ENCODE peak calls at places on chromosomes 3 and 15, in six cellular contexts. A is esophagus squamous epithelium, J is gastrocnemius medialis, X is IMR-90, Q is spleen, S is thyroid gland. Z is an unnamed sample. For H3K4me1, the result is how much of the 10 kb centered on the place peaks cover.

GRCh38 chr3:77345009-77345408 is 305.1 kb downstream of the ROBO2 start:
- DNase-seq in A (no peak), J (no peak), X (no peak), Q (no peak), S (no peak), Z (no peak)

GRCh38 chr3:79872483-79872882 is 104.7 kb upstream of the ROBO1 start:
- DNase-seq in A (no peak), J (no peak), X (peak), Q (no peak), S (no peak), Z (no peak)

GRCh38 chr3:67655364-67656121 is 1.1 kb upstream of the SUCLG2 start:
- DNase-seq in A (no peak), J (no peak), X (no peak), Q (peak), S (peak), Z (peak)

GRCh38 chr15:35928847-35929246 is 382.9 kb upstream of the DPH6 start:
- DNase-seq in A (no peak), J (no peak), X (no peak), Q (no peak), S (no peak), Z (no peak)

GRCh38 chr3:43455233-43455632 is 166.6 kb downstream of the ANO10 start:
- DNase-seq in A (no peak), J (no peak), X (peak), Q (no peak), S (peak), Z (no peak)

GRCh38 chr3:117836296-117836695 is 1126.7 kb downstream of the TUSC7 start:
- DNase-seq in A (no peak), J (no peak), X (peak), Q (no peak), S (no peak), Z (no peak)

GRCh38 chr3:123374016-123374415 is 74.9 kb downstream of the ADCY5 start:
- DNase-seq in A (no peak), J (no peak), X (no peak), Q (peak), S (no peak), Z (no peak)

GRCh38 chr3:180306691-180307090 is 270.0 kb upstream of the PEX5L start:
- DNase-seq in A (no peak), J (no peak), X (peak), Q (no peak), S (no peak), Z (no peak)

GRCh38 chr3:185976100-185976499 is 38.3 kb upstream of the TRA2B start:
- DNase-seq in A (no peak), J (no peak), X (no peak), Q (no peak), S (no peak), Z (no peak)

GRCh38 chr3:55006277-55006676 is 78.4 kb upstream of the LRTM1 start:
- DNase-seq in A (no peak), J (no peak), X (peak), Q (no peak), S (no peak), Z (no peak)

GRCh38 chr3:7340795-7341194 is 479.9 kb downstream of the GRM7 start:
- DNase-seq in A (no peak), J (no peak), X (no peak), Q (no peak), S (no peak), Z (no peak)

GRCh38 chr3:161028485-161029018 is 76.6 kb downstream of the B3GALNT1 start:
- DNase-seq in A (no peak), J (no peak), X (no peak), Q (no peak), S (no peak), Z (no peak)

GRCh38 chr3:39273119-39273518 is 6.7 kb downstream of the CX3CR1 start:
- DNase-seq in A (no peak), J (no peak), X (no peak), Q (no peak), S (no peak), Z (no peak)

GRCh38 chr15:81293728-81294500 is 30.0 kb downstream of the STARD5 start:
- DNase-seq in A (no peak), J (no peak), X (no peak), Q (peak), S (no peak), Z (no peak)

GRCh38 chr3:4994823-4995499 is 15.7 kb downstream of the BHLHE40 start:
- DNase-seq in A (no peak), J (peak), X (peak), Q (no peak), S (peak), Z (peak)

GRCh38 chr3:116739678-116740077 is 30.1 kb downstream of the TUSC7 start:
- DNase-seq in A (no peak), J (no peak), X (no peak), Q (no peak), S (no peak), Z (no peak)

DNA sequence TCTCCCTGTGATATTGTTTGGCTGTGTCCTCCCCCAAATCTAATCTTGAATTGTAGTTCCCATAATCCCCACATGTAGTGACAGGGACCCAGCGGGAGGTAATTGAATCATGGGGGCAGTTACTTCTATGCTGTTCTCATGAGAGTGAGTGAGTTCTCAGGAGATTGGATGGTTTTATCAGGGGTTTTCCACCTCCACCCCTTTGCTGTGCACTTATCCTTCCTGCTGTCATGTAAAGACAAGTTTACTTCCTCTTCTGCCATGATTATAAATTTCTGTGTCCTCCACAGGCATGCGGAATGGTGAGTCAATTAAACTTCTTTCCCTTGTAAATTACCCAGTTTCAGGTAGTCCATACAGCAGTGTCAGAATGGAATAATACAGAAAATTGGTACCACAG is 24.7 kb downstream of the TUSC7 start:
- DNase-seq in A (no peak), J (no peak), X (no peak), Q (no peak), S (no peak), Z (no peak)
- H3K4me1 ChIP-seq in A (under half), J (under half), X (under half), Q (under half), S (under half), Z (under half)

GRCh38 chr3:139285691-139286090 is 58.1 kb upstream of the MRPS22 start:
- DNase-seq in A (no peak), J (no peak), X (no peak), Q (no peak), S (no peak), Z (no peak)
- TF ChIP-seq POLR2A in A (no peak), J (no peak), X (no peak), Q (no peak), S (no peak), Z (no peak)

GRCh38 chr3:120285508-120285841 is 453 bp upstream of the GPR156 start:
- DNase-seq in A (no peak), J (no peak), X (no peak), Q (no peak), S (no peak), Z (no peak)
- H3K4me3 ChIP-seq in A (peak), J (peak), X (peak), Q (peak), S (peak), Z (peak)

DNA sequence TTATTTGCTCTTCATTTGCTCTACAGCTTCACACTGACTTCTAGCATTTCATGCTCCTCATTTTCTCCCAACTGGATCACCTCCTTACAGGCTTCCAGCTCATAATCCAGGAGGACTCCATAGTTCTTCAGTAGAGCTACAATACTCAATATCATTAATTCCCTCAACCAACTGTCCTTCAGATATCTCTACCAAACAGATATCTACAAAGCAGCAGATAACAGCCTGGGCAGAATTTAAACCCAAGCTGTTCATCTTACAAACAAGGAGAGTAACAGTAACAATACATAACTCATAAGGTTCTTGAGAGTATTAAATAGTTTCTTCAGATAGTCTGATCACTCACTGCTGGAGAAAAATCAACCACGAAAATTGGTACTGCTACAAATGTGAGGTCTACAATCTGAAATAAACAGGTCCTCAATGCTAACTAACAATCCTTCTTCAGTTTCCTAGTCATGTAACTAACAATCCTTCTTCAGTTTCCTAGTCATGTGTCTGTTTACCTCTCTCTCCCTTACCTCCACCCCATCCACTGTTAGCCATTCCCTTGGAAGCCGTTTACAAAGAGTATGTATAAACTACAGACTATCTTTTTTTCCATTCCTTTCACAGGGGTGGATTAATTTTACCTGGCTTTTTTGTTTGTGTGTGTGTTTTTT is 5.0 kb downstream of the PEAK1 start:
- DNase-seq in A (no peak), J (no peak), X (no peak), Q (no peak), S (no peak), Z (no peak)
- H3K4me1 ChIP-seq in A (under half), J (under half), X (under half), Q (half or more), S (under half), Z (under half)

GRCh38 chr3:10319251-10319650 is 1.7 kb downstream of the SEC13 start:
- DNase-seq in A (no peak), J (no peak), X (no peak), Q (no peak), S (no peak), Z (no peak)
- TF ChIP-seq POLR2A in A (no peak), J (no peak), X (no peak), Q (no peak), S (no peak), Z (no peak)

DNA sequence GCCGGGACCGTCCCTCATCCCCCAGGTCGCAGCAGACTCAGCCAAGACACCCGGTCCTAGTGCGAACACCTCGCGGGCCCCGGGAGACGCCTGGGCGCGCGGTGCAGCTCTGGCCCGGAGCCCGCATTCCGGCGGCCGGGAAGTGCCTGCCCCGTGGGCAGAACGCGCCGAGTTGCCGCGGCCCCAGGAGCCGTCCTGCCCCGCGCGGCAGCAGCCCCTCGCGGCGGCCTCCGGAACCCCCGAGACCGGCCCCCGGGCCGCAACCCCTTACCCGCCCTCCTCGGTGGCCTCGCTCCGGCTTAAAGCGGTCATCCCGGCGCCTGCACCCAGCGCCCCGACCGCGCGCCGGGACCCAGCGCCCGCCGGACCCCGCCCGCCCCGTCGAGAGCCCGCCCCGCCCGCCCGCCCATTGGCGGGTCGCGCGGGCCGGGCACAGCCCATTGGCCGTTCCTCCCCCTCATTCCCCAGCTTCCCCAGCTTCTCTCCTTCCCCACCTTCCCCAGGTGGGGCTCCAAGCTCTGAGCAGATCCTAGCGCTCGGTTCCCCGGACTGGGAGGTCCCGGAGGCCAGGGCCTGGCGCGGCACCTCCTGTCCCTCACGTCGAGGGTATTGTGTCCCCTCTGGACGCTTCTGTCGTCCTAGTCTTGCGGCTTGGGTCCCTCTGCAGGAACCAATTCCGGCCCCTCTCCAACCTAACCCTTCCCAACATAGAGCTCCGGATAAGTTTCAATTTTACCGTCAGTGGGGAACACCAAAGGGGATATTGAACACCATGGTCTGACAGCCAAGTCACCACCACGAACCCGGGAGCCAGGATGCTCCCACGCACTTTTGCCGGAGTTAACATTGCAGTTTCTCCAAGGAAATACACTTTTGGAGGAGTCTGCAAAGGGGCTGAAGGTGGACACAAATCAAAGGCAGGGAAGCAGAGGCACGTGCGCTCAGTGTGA is at the start of gene GRAMD2A:
- DNase-seq in A (no peak), J (no peak), X (no peak), Q (peak), S (peak), Z (no peak)
- H3K4me3 ChIP-seq in A (peak), J (peak), X (peak), Q (peak), S (peak), Z (peak)

GRCh38 chr3:111864821-111865656 is 6.0 kb downstream of the PHLDB2 start:
- DNase-seq in A (no peak), J (no peak), X (peak), Q (no peak), S (no peak), Z (no peak)

GRCh38 chr3:111861396-111861795 is 2.3 kb downstream of the PHLDB2 start:
- DNase-seq in A (no peak), J (peak), X (no peak), Q (no peak), S (no peak), Z (no peak)

GRCh38 chr3:111862415-111862814 is 3.4 kb downstream of the PHLDB2 start:
- DNase-seq in A (no peak), J (no peak), X (no peak), Q (no peak), S (no peak), Z (no peak)

GRCh38 chr3:111863942-111864341 is 4.9 kb downstream of the PHLDB2 start:
- DNase-seq in A (no peak), J (no peak), X (peak), Q (no peak), S (no peak), Z (no peak)

GRCh38 chr3:111862974-111863373 is 3.9 kb downstream of the PHLDB2 start:
- DNase-seq in A (no peak), J (no peak), X (no peak), Q (no peak), S (no peak), Z (no peak)
- H3K4me1 ChIP-seq in A (under half), J (under half), X (under half), Q (half or more), S (under half), Z (under half)

GRCh38 chr3:65963787-65964707 is 74.7 kb downstream of the MAGI1 start:
- DNase-seq in A (no peak), J (no peak), X (peak), Q (no peak), S (no peak), Z (no peak)
- TF ChIP-seq POLR2A in A (no peak), J (no peak), X (no peak), Q (no peak), S (no peak), Z (no peak)

Z was measured in breast epithelium.